ENCODE peak calls at places on chromosomes 4 and X, in five cellular contexts. W, P, O, I and K are unnamed samples. For H3K27me3, the result is how much of the 10 kb centered on the place peaks cover.

GRCh38 chrX:46704767-46705386 is 54.0 kb downstream of the SLC9A7 start:
- DNase-seq in I (no peak), P (no peak), O (no peak), W (no peak), K (no peak)

GRCh38 chrX:149499766-149500165 is 5.3 kb downstream of the IDS start:
- DNase-seq in P (no peak), W (no peak), I (no peak), O (no peak), K (no peak)

GRCh38 chr4:95141376-95141775 is 383.6 kb downstream of the BMPR1B start:
- DNase-seq in W (no peak), O (no peak), I (no peak), P (no peak), K (no peak)

GRCh38 chr4:140344111-140344510 is 29.3 kb upstream of the SCOC start:
- DNase-seq in O (no peak), W (no peak), I (no peak), P (no peak), K (no peak)

GRCh38 chr4:18444286-18444685 is 422.7 kb upstream of the LCORL start:
- DNase-seq in W (no peak), O (no peak), P (no peak), I (no peak), K (no peak)

GRCh38 chr4:107824367-107825071 is at the start of gene SGMS2:
- DNase-seq in P (peak), O (peak), W (peak), I (peak), K (no peak)

GRCh38 chr4:19026281-19026680 is 1004.7 kb upstream of the LCORL start:
- DNase-seq in P (no peak), I (no peak), W (no peak), O (no peak), K (no peak)

GRCh38 chrX:137566746-137567473 is 983 bp downstream of the ZIC3 start:
- DNase-seq in P (no peak), W (no peak), I (peak), O (no peak), K (no peak)

GRCh38 chr4:86894465-86894864 is 2.2 kb upstream of the C4orf36 start:
- DNase-seq in W (no peak), O (no peak), I (no peak), P (no peak), K (no peak)

GRCh38 chrX:41507899-41508298 is 60.8 kb downstream of the NYX start:
- DNase-seq in O (no peak), W (no peak), I (no peak), P (no peak), K (no peak)

GRCh38 chr4:20764353-20764752 is 64.1 kb downstream of the PACRGL start:
- DNase-seq in P (no peak), O (no peak), I (no peak), W (no peak), K (no peak)

GRCh38 chrX:34866636-34867035 is 76.0 kb upstream of the FAM47B start:
- DNase-seq in O (no peak), I (no peak), W (no peak), P (no peak), K (no peak)

GRCh38 chrX:120452131-120452530 is 17.0 kb downstream of the LAMP2 start:
- DNase-seq in W (peak), P (no peak), I (peak), O (no peak), K (no peak)

GRCh38 chrX:120446503-120446902 is 22.6 kb downstream of the LAMP2 start:
- DNase-seq in O (no peak), W (peak), P (no peak), I (no peak), K (no peak)

GRCh38 chrX:120453985-120454384 is 15.1 kb downstream of the LAMP2 start:
- DNase-seq in P (no peak), I (no peak), O (no peak), W (no peak), K (no peak)

GRCh38 chrX:120450163-120450562 is 18.9 kb downstream of the LAMP2 start:
- DNase-seq in O (no peak), I (peak), W (no peak), P (no peak), K (no peak)
- TF ChIP-seq CTCF in O (no peak), I (peak), W (no peak), P (no peak), K (peak)

GRCh38 chr4:118790544-118790943 is 45.4 kb downstream of the SEC24D start:
- DNase-seq in O (no peak), W (no peak), P (no peak), I (no peak), K (no peak)
- H3K27ac ChIP-seq in O (no peak), W (no peak), P (no peak), I (no peak), K (no peak)

GRCh38 chr4:3747582-3747906 is 18.6 kb upstream of the ADRA2C start:
- DNase-seq in W (no peak), I (peak), O (no peak), P (no peak), K (no peak)

GRCh38 chr4:3752022-3752421 is 14.2 kb upstream of the ADRA2C start:
- DNase-seq in I (no peak), W (no peak), P (no peak), O (no peak), K (no peak)

GRCh38 chr4:3746701-3747581 is 19.2 kb upstream of the ADRA2C start:
- DNase-seq in I (no peak), O (no peak), P (no peak), W (no peak), K (no peak)

GRCh38 chr4:3749081-3749480 is 17.1 kb upstream of the ADRA2C start:
- DNase-seq in O (no peak), W (no peak), P (no peak), I (no peak), K (no peak)

DNA sequence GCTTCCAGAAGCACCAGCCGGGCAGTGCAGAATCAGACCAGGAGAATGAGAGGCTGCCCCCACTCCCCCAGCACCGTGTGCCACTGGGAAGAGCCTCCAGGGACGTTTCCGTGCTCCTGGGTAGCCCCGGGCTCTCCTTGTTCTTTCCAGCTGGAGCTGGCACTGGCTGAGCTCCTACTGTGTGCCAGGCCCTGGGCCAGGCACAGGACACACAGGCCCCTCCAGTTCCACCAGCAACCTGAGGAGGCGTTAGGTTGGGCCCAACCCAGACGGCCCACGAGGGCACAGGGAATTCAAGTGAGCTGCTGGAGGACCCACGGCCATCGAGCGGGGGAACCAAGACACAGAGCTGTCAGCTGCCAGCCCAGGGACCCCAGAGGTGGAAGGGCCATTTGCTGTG is 15.9 kb upstream of the ADRA2C start:
- DNase-seq in W (no peak), O (no peak), I (no peak), P (no peak), K (no peak)
- H3K27me3 ChIP-seq in W (under half), O (under half), I (under half), P (half or more), K (under half)

GRCh38 chr4:74805601-74806000 is 11.3 kb upstream of the BTC start:
- DNase-seq in O (no peak), I (no peak), P (no peak), W (no peak), K (no peak)
- TF ChIP-seq CTCF in O (no peak), I (no peak), P (no peak), W (no peak), K (no peak)

DNA sequence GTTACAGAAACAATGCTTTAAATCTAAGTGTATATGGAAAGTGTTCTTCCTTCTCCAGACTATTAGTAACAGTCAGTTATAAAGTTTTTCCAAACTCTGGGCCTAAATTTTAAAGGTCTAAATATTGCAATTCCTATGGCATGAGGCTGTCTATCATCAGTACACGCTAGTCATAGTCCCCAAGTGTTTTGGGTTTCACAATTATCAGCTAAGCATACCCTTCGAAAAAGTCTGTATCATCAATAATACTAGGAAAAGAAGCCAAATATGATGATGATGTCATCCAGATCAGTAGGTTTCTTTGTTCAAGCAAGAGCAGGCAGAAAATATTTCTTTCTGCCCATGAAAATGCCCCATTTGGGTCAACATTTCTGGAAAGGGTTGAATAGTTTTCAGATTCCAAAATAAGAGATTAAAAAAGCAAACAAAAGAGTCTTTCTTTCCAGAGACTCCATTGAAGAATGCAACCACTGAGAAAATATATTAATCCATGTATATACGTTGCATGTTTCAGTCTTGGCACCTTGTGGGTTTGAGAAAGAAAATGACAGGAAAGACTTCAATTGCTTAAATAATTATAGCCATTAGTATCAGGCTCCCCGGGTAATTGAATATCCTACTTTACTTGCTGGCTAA is 173.8 kb downstream of the CAMK2D start:
- DNase-seq in O (no peak), P (no peak), I (no peak), W (no peak), K (no peak)
- H3K27ac ChIP-seq in O (no peak), P (no peak), I (no peak), W (no peak), K (no peak)